ENCODE peak calls at places on chromosomes 4 and X, in nine cellular contexts. V is A549, D is GM23248, E is K562, R is mesenchymal stem cell, K is HCT116, Y is astrocyte, I is hepatocyte, B is mammary epithelial cell. F is an unnamed sample.

GRCh38 chrX:100368167-100368566 is 41.9 kb downstream of the PCDH19 start:
- DNase-seq in I (peak; percentile 19), D (peak; percentile 22), V (peak; percentile 22), R (peak; percentile 0), B (peak; percentile 16), Y (no peak), K (peak; percentile 4), E (no peak), F (peak; percentile 11)

GRCh38 chrX:30597258-30598012 is 19.9 kb upstream of the TASL start:
- DNase-seq in D (no peak), I (no peak), E (no peak), K (no peak), R (no peak), V (no peak), B (no peak), Y (no peak), F (peak; percentile 56)

GRCh38 chrX:131614241-131614640 is 70.4 kb downstream of the OR13H1 start:
- DNase-seq in K (no peak), Y (peak; percentile 60), E (no peak), B (no peak), D (no peak), V (no peak), I (no peak), R (no peak), F (no peak)

GRCh38 chr4:140581078-140581477 is 12.3 kb upstream of the UCP1 start:
- DNase-seq in R (peak; percentile 18), I (no peak), Y (no peak), D (peak; percentile 6), V (no peak), E (no peak), B (no peak), K (no peak), F (no peak)

GRCh38 chrX:8289523-8289922 is 118.5 kb upstream of the VCX2 start:
- DNase-seq in B (peak; percentile 7), R (no peak), K (no peak), I (no peak), D (no peak), Y (peak; percentile 35), V (no peak), E (no peak), F (no peak)

GRCh38 chr4:144399927-144400326 is 246.0 kb upstream of the HHIP start:
- DNase-seq in K (peak; percentile 52), Y (peak; percentile 96), D (peak; percentile 72), V (peak; percentile 80), I (peak; percentile 10), R (peak; percentile 5), E (no peak), B (peak; percentile 95), F (no peak)

GRCh38 chrX:113470166-113470565 is 629.5 kb upstream of the AMOT start:
- DNase-seq in V (no peak), R (no peak), I (no peak), E (no peak), D (no peak), K (no peak), B (no peak), Y (no peak), F (no peak)

GRCh38 chr4:76589402-76589801 is 154.4 kb downstream of the SHROOM3 start:
- DNase-seq in E (no peak), B (peak; percentile 38), I (peak; percentile 78), R (peak; percentile 69), K (no peak), V (peak; percentile 31), Y (peak; percentile 86), D (peak; percentile 88), F (no peak)

GRCh38 chr4:710916-711315 is 5.3 kb downstream of the PCGF3 start:
- DNase-seq in V (no peak), E (no peak), Y (no peak), I (no peak), K (no peak), R (no peak), B (no peak), D (no peak), F (no peak)

GRCh38 chrX:91279479-91279878 is 155.2 kb upstream of the PABPC5 start:
- DNase-seq in E (no peak), R (no peak), B (no peak), V (no peak), K (no peak), I (no peak), D (no peak), Y (no peak), F (no peak)

GRCh38 chrX:283115-283845 is 2.1 kb downstream of the PLCXD1 start:
- DNase-seq in R (peak; percentile 90), B (peak; percentile 73), Y (peak; percentile 78), V (peak; percentile 96), K (peak; percentile 60), I (peak; percentile 92), E (peak; percentile 77), D (peak; percentile 94), F (peak; percentile 98)

GRCh38 chr4:163473130-163473529 is 424 bp downstream of the TKTL2 start:
- DNase-seq in Y (no peak), K (no peak), R (no peak), D (no peak), E (no peak), V (no peak), I (no peak), B (no peak), F (no peak)

GRCh38 chr4:112895785-112896184 is 153.7 kb upstream of the ANK2 start:
- DNase-seq in E (no peak), R (peak; percentile 32), B (peak; percentile 61), I (no peak), K (no peak), Y (peak; percentile 54), V (no peak), D (peak; percentile 59), F (no peak)

GRCh38 chrX:99887918-99888317 is 522.2 kb downstream of the PCDH19 start:
- DNase-seq in I (no peak), K (no peak), R (no peak), B (no peak), D (no peak), E (no peak), Y (no peak), V (no peak), F (no peak)

GRCh38 chr4:179165862-179166261 is 1723.6 kb upstream of the AGA start:
- DNase-seq in B (no peak), K (no peak), Y (no peak), V (no peak), I (no peak), R (no peak), E (no peak), D (no peak), F (no peak)

GRCh38 chrX:45840411-45840950 is 639.8 kb upstream of the DIPK2B start:
- DNase-seq in E (no peak), K (no peak), V (no peak), Y (no peak), I (no peak), B (no peak), R (no peak), D (peak; percentile 24), F (no peak)

GRCh38 chrX:40734956-40735317 is 405 bp downstream of the MED14 start:
- DNase-seq in E (no peak), R (peak; percentile 24), I (peak; percentile 30), D (peak; percentile 45), K (no peak), Y (no peak), V (peak; percentile 11), B (no peak), F (peak; percentile 36)

GRCh38 chrX:16319929-16320328 is 152.6 kb downstream of the MAGEB17 start:
- DNase-seq in E (no peak), K (no peak), V (no peak), Y (peak; percentile 29), R (peak; percentile 57), I (no peak), D (peak; percentile 8), B (no peak), F (no peak)

GRCh38 chrX:14902536-14902935 is 29.3 kb downstream of the MOSPD2 start:
- DNase-seq in V (no peak), I (no peak), R (no peak), B (no peak), K (no peak), E (no peak), Y (no peak), D (no peak), F (no peak)

GRCh38 chr4:94765174-94765573 is 7.4 kb downstream of the BMPR1B start:
- DNase-seq in D (no peak), Y (no peak), V (no peak), B (no peak), E (no peak), I (no peak), K (no peak), R (no peak), F (no peak)
- H3K4me2 ChIP-seq in D (no peak overlapping the region), Y (no peak overlapping the region), V (peak overlapping the region; percentile 95), B (no peak overlapping the region), E (no peak overlapping the region), I (no peak overlapping the region), K (no peak overlapping the region), R (no peak overlapping the region), F (no peak overlapping the region)

GRCh38 chr4:82667761-82668505 is 106.1 kb upstream of the TMEM150C start:
- DNase-seq in R (no peak), B (no peak), E (no peak), I (no peak), V (no peak), D (no peak), K (no peak), Y (peak; percentile 68), F (no peak)
- H3K27ac ChIP-seq in R (no peak overlapping the region), B (no peak overlapping the region), E (no peak overlapping the region), I (no peak overlapping the region), V (no peak overlapping the region), D (no peak overlapping the region), K (no peak overlapping the region), Y (no peak overlapping the region), F (no peak overlapping the region)

GRCh38 chr4:19380600-19380999 is 871.1 kb upstream of the SLIT2 start:
- DNase-seq in D (peak; percentile 50), I (no peak), R (peak; percentile 5), E (no peak), K (no peak), B (no peak), V (no peak), Y (peak; percentile 13), F (no peak)
- H3K9me3 ChIP-seq in D (no peaks in the 10 kb centered on the region), I (no peaks in the 10 kb centered on the region), R (no peaks in the 10 kb centered on the region), E (no peaks in the 10 kb centered on the region), K (no peaks in the 10 kb centered on the region), B (no peaks in the 10 kb centered on the region), V (no peaks in the 10 kb centered on the region), Y (no peaks in the 10 kb centered on the region), F (no peaks in the 10 kb centered on the region)

DNA sequence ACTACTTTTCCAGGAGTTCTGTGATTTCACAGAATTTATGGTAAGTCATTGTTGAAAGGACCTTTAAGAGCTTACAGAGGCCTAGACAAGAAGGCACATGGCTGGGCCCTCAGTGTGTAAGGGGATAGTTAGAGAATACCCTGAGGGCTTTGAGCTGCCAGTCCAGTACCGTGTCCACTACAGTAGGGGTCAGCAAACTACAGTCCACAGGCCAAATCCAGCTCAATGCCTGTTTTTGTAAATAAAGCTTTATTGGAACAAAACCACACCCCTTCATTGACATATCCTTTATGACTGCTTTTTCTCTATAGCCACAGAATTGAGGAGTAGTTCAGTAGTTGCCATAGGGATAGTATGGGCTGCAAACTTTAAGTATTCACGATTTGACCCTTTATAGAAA is 176.2 kb downstream of the MID1 start:
- DNase-seq in D (no peak), V (peak; percentile 45), Y (no peak), K (no peak), B (no peak), I (no peak), R (no peak), E (no peak), F (no peak)
- H3K4me2 ChIP-seq in D (no peak overlapping the region), V (no peak overlapping the region), Y (no peak overlapping the region), K (no peak overlapping the region), B (no peak overlapping the region), I (no peak overlapping the region), R (no peak overlapping the region), E (no peak overlapping the region), F (no peak overlapping the region)